ENCODE peak calls at places on chromosomes 11 and 22, in four cellular contexts. F is MM.1S, L is tibial nerve, Q is fibroblast of lung. I is an unnamed sample. For H3K36me3, the result is how much of the 10 kb centered on the place peaks cover.

GRCh38 chr11:29200776-29201574 is 815.9 kb downstream of the KCNA4 start:
- DNase-seq in F (no peak), Q (no peak), L (no peak), I (no peak)

GRCh38 chr11:62387381-62387780 is 31.5 kb upstream of the SCGB1A1 start:
- DNase-seq in Q (no peak), L (no peak), F (no peak), I (no peak)

GRCh38 chr11:60005360-60005759 is 11.6 kb upstream of the OOSP4B start:
- DNase-seq in L (no peak), Q (no peak), F (no peak), I (no peak)

GRCh38 chr22:20802922-20803553 is 29.1 kb downstream of the SERPIND1 start:
- DNase-seq in F (no peak), Q (no peak), L (no peak), I (no peak)

GRCh38 chr11:66285250-66285947 is 3.5 kb downstream of the YIF1A start:
- DNase-seq in L (no peak), Q (no peak), F (no peak), I (no peak)

GRCh38 chr11:128336203-128336602 is 251.2 kb downstream of the ETS1 start:
- DNase-seq in L (peak), Q (peak), F (no peak), I (no peak)

GRCh38 chr11:133956650-133957633 is at the start of gene IGSF9B:
- DNase-seq in L (peak), Q (peak), F (peak), I (peak)

GRCh38 chr11:69825037-69825834 is 6.0 kb upstream of the FGF3 start:
- DNase-seq in F (no peak), L (no peak), Q (no peak), I (no peak)

GRCh38 chr11:2312232-2313042 is 10.6 kb downstream of the TSPAN32 start:
- DNase-seq in L (no peak), F (no peak), Q (peak), I (no peak)

GRCh38 chr22:41772198-41772597 is 28.3 kb upstream of the CCDC134 start:
- DNase-seq in L (no peak), Q (no peak), F (no peak), I (no peak)

GRCh38 chr22:20080445-20080775 is 369 bp downstream of the DGCR8 start:
- DNase-seq in F (peak), L (no peak), Q (peak), I (peak)

GRCh38 chr22:49979587-49980264 is 19.2 kb downstream of the PIM3 start:
- DNase-seq in F (peak), Q (peak), L (no peak), I (no peak)

GRCh38 chr22:26894766-26895485 is 237.5 kb downstream of the MIAT start:
- DNase-seq in F (no peak), Q (peak), L (no peak), I (no peak)

GRCh38 chr11:113184498-113184897 is 129.9 kb upstream of the TTC12 start:
- DNase-seq in F (no peak), L (no peak), Q (peak), I (no peak)

GRCh38 chr11:14764899-14765527 is 121.4 kb downstream of the PDE3B start:
- DNase-seq in L (no peak), Q (peak), F (peak), I (no peak)

GRCh38 chr22:24393012-24393559 is 34.3 kb upstream of the ADORA2A start:
- DNase-seq in F (no peak), Q (no peak), L (no peak), I (no peak)

GRCh38 chr11:94152678-94153065 is 24.0 kb downstream of the PANX1 start:
- DNase-seq in F (no peak), L (no peak), Q (no peak), I (no peak)

GRCh38 chr11:59573216-59573615 is 42.4 kb downstream of the OSBP start:
- DNase-seq in F (no peak), Q (peak), L (no peak), I (no peak)

GRCh38 chr22:26986051-26986881 is 328.9 kb downstream of the MIAT start:
- DNase-seq in L (no peak), Q (peak), F (no peak), I (no peak)

GRCh38 chr22:39351689-39352214 is 2.0 kb downstream of the SYNGR1 start:
- DNase-seq in Q (peak), F (no peak), L (no peak), I (no peak)

GRCh38 chr11:101860694-101861371 is 54.0 kb upstream of the CEP126 start:
- DNase-seq in Q (peak), L (no peak), F (peak), I (peak)

GRCh38 chr11:117610901-117611300 is 186.1 kb downstream of the DSCAML1 start:
- DNase-seq in L (no peak), Q (peak), F (no peak), I (no peak)

GRCh38 chr11:115691030-115691429 is 186.8 kb upstream of the CADM1 start:
- DNase-seq in Q (no peak), F (no peak), L (no peak), I (no peak)
- H3K4me3 ChIP-seq in Q (no peak), F (no peak), L (no peak), I (no peak)

DNA sequence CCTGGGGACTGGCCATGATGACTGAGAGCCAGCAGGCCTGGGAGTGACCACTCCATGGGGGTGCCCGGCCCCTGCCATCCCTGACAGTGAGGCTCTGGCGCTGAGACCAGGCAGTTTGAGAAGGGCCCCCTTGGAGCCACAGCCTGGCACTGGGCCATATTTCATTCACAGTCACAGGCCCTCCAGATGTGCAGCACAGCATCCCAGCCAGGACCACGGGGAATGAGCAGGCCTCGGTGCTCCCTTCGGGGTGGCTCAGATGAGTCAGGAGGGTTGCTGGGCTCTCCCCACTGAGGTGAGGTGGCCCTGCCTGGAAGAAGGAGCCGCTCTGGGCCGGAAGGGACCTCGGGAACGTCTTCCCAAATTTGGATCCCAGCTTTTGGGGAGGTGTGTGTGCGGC is 53.0 kb downstream of the GRAMD4 start:
- DNase-seq in F (no peak), Q (no peak), L (no peak), I (no peak)
- H3K36me3 ChIP-seq in F (under half), Q (under half), L (under half), I (under half)

GRCh38 chr22:36298118-36298517 is 45.2 kb downstream of the APOL1 start:
- DNase-seq in Q (no peak), L (no peak), F (no peak), I (peak)

GRCh38 chr22:36298601-36299000 is 45.7 kb downstream of the APOL1 start:
- DNase-seq in F (no peak), Q (no peak), L (no peak), I (no peak)

GRCh38 chr22:36299295-36299694 is 46.4 kb downstream of the APOL1 start:
- DNase-seq in Q (no peak), F (no peak), L (no peak), I (no peak)

GRCh38 chr22:36296690-36297089 is 43.8 kb downstream of the APOL1 start:
- DNase-seq in L (no peak), F (no peak), Q (no peak), I (no peak)

GRCh38 chr22:36297568-36297967 is 44.6 kb downstream of the APOL1 start:
- DNase-seq in L (no peak), Q (no peak), F (no peak), I (no peak)
- H3K4me3 ChIP-seq in L (no peak), Q (no peak), F (no peak), I (no peak)

GRCh38 chr11:47356998-47357329 is 4.5 kb upstream of the MYBPC3 start:
- DNase-seq in Q (no peak), L (no peak), F (no peak), I (no peak)
- H3K36me3 ChIP-seq in Q (under half), L (under half), F (under half), I (under half)